ENCODE peak calls at places on chromosome 2, in six cellular contexts. F, I, Q, D, O and U are unnamed samples.
A peak's percentile ranks its signal among the peaks of the same experiment; 100 is the strongest.

GRCh38 chr2:184597571-184597980 is 753 bp upstream of the ZNF804A start:
- DNase-seq in F (peak; percentile 9), I (no peak), Q (no peak), D (peak; percentile 84), O (peak; percentile 45), U (peak; percentile 4)

GRCh38 chr2:128487650-128488387 is 169.2 kb upstream of the HS6ST1 start:
- DNase-seq in F (no peak), I (no peak), Q (no peak), D (peak; percentile 76), O (no peak), U (no peak)

GRCh38 chr2:132415256-132416079 is 1.1 kb upstream of the GPR39 start:
- DNase-seq in F (no peak), I (no peak), Q (no peak), D (no peak), O (no peak), U (peak; percentile 29)

GRCh38 chr2:84204995-84205394 is 254.1 kb downstream of the SUCLG1 start:
- DNase-seq in F (no peak), I (no peak), Q (no peak), D (no peak), O (no peak), U (no peak)

GRCh38 chr2:11342561-11343343 is 1.7 kb downstream of the ROCK2 start:
- DNase-seq in F (no peak), I (peak; percentile 11), Q (no peak), D (peak; percentile 89), O (no peak), U (no peak)

GRCh38 chr2:25103287-25103871 is 61.5 kb downstream of the EFR3B start:
- DNase-seq in F (no peak), I (no peak), Q (no peak), D (peak; percentile 92), O (no peak), U (no peak)

GRCh38 chr2:1407950-1408695 is 5.1 kb upstream of the TPO start:
- DNase-seq in F (no peak), I (no peak), Q (no peak), D (no peak), O (no peak), U (no peak)

GRCh38 chr2:43609304-43609883 is 13.6 kb upstream of the THADA start:
- DNase-seq in F (no peak), I (peak; percentile 45), Q (peak; percentile 14), D (peak; percentile 22), O (no peak), U (no peak)

GRCh38 chr2:14751581-14751980 is 119.1 kb downstream of the LRATD1 start:
- DNase-seq in F (no peak), I (no peak), Q (no peak), D (no peak), O (no peak), U (no peak)

GRCh38 chr2:6813573-6813972 is 52.1 kb downstream of the CMPK2 start:
- DNase-seq in F (no peak), I (no peak), Q (no peak), D (no peak), O (no peak), U (no peak)

GRCh38 chr2:224982910-224983688 is 59.2 kb downstream of the DOCK10 start:
- DNase-seq in F (peak; percentile 11), I (peak; percentile 42), Q (no peak), D (peak; percentile 67), O (no peak), U (no peak)

GRCh38 chr2:192410319-192410718 is 215.6 kb upstream of the TMEFF2 start:
- DNase-seq in F (no peak), I (no peak), Q (no peak), D (no peak), O (no peak), U (no peak)

GRCh38 chr2:241088376-241088775 is 13.7 kb downstream of the MTERF4 start:
- DNase-seq in F (no peak), I (no peak), Q (no peak), D (no peak), O (no peak), U (no peak)

GRCh38 chr2:181161615-181162014 is 181.2 kb downstream of the UBE2E3 start:
- DNase-seq in F (no peak), I (no peak), Q (no peak), D (no peak), O (no peak), U (no peak)

GRCh38 chr2:223008162-223008561 is 43.8 kb upstream of the KCNE4 start:
- DNase-seq in F (no peak), I (no peak), Q (no peak), D (peak; percentile 77), O (no peak), U (no peak)